ENCODE peak calls at places on chromosome 21, in eight cellular contexts. I, N, X, B, J, W, K and M are unnamed samples.
A peak's percentile ranks its signal among the peaks of the same experiment; 100 is the strongest.

GRCh38 chr21:44510508-44511218 is 29.3 kb downstream of the KRTAP10-1 start:
- DNase-seq in I (no peak), N (peak; percentile 69), X (peak; percentile 7), B (peak; percentile 61), J (peak; percentile 70), W (peak; percentile 54), K (peak; percentile 60), M (peak; percentile 51)

GRCh38 chr21:26715878-26716506 is 129.2 kb downstream of the ADAMTS1 start:
- DNase-seq in I (no peak), N (no peak), X (peak; percentile 51), B (no peak), J (peak; percentile 41), W (peak; percentile 43), K (peak; percentile 53), M (peak; percentile 69)

GRCh38 chr21:36790616-36791015 is 91.7 kb downstream of the SIM2 start:
- DNase-seq in I (no peak), N (no peak), X (peak; percentile 21), B (no peak), J (no peak), W (no peak), K (no peak), M (no peak)

GRCh38 chr21:14271053-14271452 is 55.1 kb downstream of the RBM11 start:
- DNase-seq in I (no peak), N (no peak), X (no peak), B (no peak), J (no peak), W (no peak), K (no peak), M (no peak)

GRCh38 chr21:26686278-26686677 is 113.2 kb upstream of the CYYR1 start:
- DNase-seq in I (no peak), N (peak; percentile 11), X (no peak), B (no peak), J (no peak), W (peak; percentile 12), K (no peak), M (peak; percentile 60)

GRCh38 chr21:43190544-43191340 is 21.9 kb downstream of the CRYAA start:
- DNase-seq in I (no peak), N (no peak), X (no peak), B (no peak), J (peak; percentile 14), W (no peak), K (no peak), M (no peak)

GRCh38 chr21:38359835-38360234 is 103.0 kb downstream of the KCNJ15 start:
- DNase-seq in I (no peak), N (no peak), X (no peak), B (no peak), J (no peak), W (no peak), K (no peak), M (no peak)

GRCh38 chr21:15192243-15192642 is 127.4 kb upstream of the NRIP1 start:
- DNase-seq in I (no peak), N (no peak), X (no peak), B (no peak), J (no peak), W (peak; percentile 77), K (no peak), M (no peak)

GRCh38 chr21:37565530-37566223 is 199.1 kb downstream of the DYRK1A start:
- DNase-seq in I (no peak), N (no peak), X (no peak), B (no peak), J (no peak), W (peak; percentile 29), K (no peak), M (no peak)

GRCh38 chr21:29145837-29146453 is 15.5 kb downstream of the MAP3K7CL start:
- DNase-seq in I (no peak), N (no peak), X (no peak), B (no peak), J (no peak), W (no peak), K (no peak), M (no peak)

GRCh38 chr21:46661211-46661625 is 25.7 kb downstream of the PRMT2 start:
- DNase-seq in I (no peak), N (no peak), X (peak; percentile 60), B (peak; percentile 24), J (peak; percentile 54), W (no peak), K (peak; percentile 48), M (no peak)

GRCh38 chr21:27047331-27048314 is 80.7 kb upstream of the ADAMTS5 start:
- DNase-seq in I (no peak), N (no peak), X (no peak), B (no peak), J (no peak), W (no peak), K (no peak), M (no peak)

GRCh38 chr21:29237110-29238051 is 61.3 kb upstream of the BACH1 start:
- DNase-seq in I (no peak), N (no peak), X (no peak), B (no peak), J (no peak), W (no peak), K (no peak), M (no peak)